ENCODE peak calls at places on chromosomes 11 and 22, in four cellular contexts. One of them, this sample, is unnamed.

GRCh38 chr11:112584674-112585073 is 324.0 kb upstream of the PLET1 start:
- DNase-seq in IMR-90: no peak
- DNase-seq in neuronal stem cell: no peak
- DNase-seq in mesendoderm: peak
- DNase-seq in this sample: peak

GRCh38 chr11:15038963-15039362 is 34.4 kb upstream of the CALCB start:
- DNase-seq in mesendoderm: peak
- DNase-seq in IMR-90: peak
- DNase-seq in neuronal stem cell: no peak
- DNase-seq in this sample: no peak

GRCh38 chr22:33099593-33099992 is 41.4 kb upstream of the SYN3 start:
- DNase-seq in mesendoderm: no peak
- DNase-seq in IMR-90: no peak
- DNase-seq in neuronal stem cell: no peak
- DNase-seq in this sample: no peak

GRCh38 chr11:27524155-27524554 is 17.6 kb upstream of the LIN7C start:
- DNase-seq in mesendoderm: peak
- DNase-seq in IMR-90: peak
- DNase-seq in neuronal stem cell: no peak
- DNase-seq in this sample: peak

GRCh38 chr11:117497206-117497951 is 169.7 kb downstream of the CEP164 start:
- DNase-seq in mesendoderm: no peak
- DNase-seq in neuronal stem cell: no peak
- DNase-seq in IMR-90: no peak
- DNase-seq in this sample: no peak

GRCh38 chr11:2914475-2915195 is 14.6 kb downstream of the PHLDA2 start:
- DNase-seq in neuronal stem cell: no peak
- DNase-seq in IMR-90: no peak
- DNase-seq in mesendoderm: no peak
- DNase-seq in this sample: no peak

GRCh38 chr22:32926600-32926999 is 125.1 kb downstream of the TIMP3 start:
- DNase-seq in mesendoderm: peak
- DNase-seq in neuronal stem cell: no peak
- DNase-seq in IMR-90: peak
- DNase-seq in this sample: peak

GRCh38 chr22:24578355-24579241 is 14.3 kb downstream of the LRRC75B start:
- DNase-seq in neuronal stem cell: no peak
- DNase-seq in IMR-90: peak
- DNase-seq in mesendoderm: no peak
- DNase-seq in this sample: no peak

GRCh38 chr11:117423046-117423575 is 95.5 kb downstream of the CEP164 start:
- DNase-seq in mesendoderm: no peak
- DNase-seq in IMR-90: no peak
- DNase-seq in neuronal stem cell: no peak
- DNase-seq in this sample: no peak

GRCh38 chr11:33941637-33942160 is 49.8 kb upstream of the LMO2 start:
- DNase-seq in mesendoderm: peak
- DNase-seq in neuronal stem cell: no peak
- DNase-seq in IMR-90: no peak
- DNase-seq in this sample: no peak

GRCh38 chr11:26473216-26474194 is 98.6 kb downstream of the MUC15 start:
- DNase-seq in mesendoderm: no peak
- DNase-seq in IMR-90: no peak
- DNase-seq in neuronal stem cell: no peak
- DNase-seq in this sample: no peak

GRCh38 chr11:96114178-96115070 is 190.5 kb upstream of the MTMR2 start:
- DNase-seq in neuronal stem cell: no peak
- DNase-seq in mesendoderm: no peak
- DNase-seq in IMR-90: no peak
- DNase-seq in this sample: no peak

GRCh38 chr11:76680517-76681425 is 10.2 kb upstream of the LRRC32 start:
- DNase-seq in mesendoderm: peak
- DNase-seq in neuronal stem cell: peak
- DNase-seq in IMR-90: peak
- DNase-seq in this sample: peak

GRCh38 chr22:49141761-49142160 is 685.9 kb downstream of the BRD1 start:
- DNase-seq in neuronal stem cell: no peak
- DNase-seq in mesendoderm: no peak
- DNase-seq in IMR-90: no peak
- DNase-seq in this sample: no peak

GRCh38 chr22:38083931-38084631 is at the start of gene SLC16A8:
- DNase-seq in IMR-90: no peak
- DNase-seq in mesendoderm: peak
- DNase-seq in neuronal stem cell: peak
- DNase-seq in this sample: no peak

GRCh38 chr11:110896358-110896757 is 184.1 kb upstream of the ARHGAP20 start:
- DNase-seq in mesendoderm: peak
- DNase-seq in neuronal stem cell: no peak
- DNase-seq in IMR-90: peak
- DNase-seq in this sample: no peak

GRCh38 chr11:45879803-45880685 is 5.4 kb upstream of the MAPK8IP1 start:
- DNase-seq in IMR-90: peak
- DNase-seq in neuronal stem cell: no peak
- DNase-seq in mesendoderm: no peak
- DNase-seq in this sample: no peak

GRCh38 chr11:390175-390574 is 3.8 kb upstream of the PKP3 start:
- DNase-seq in IMR-90: no peak
- DNase-seq in mesendoderm: peak
- DNase-seq in neuronal stem cell: no peak
- DNase-seq in this sample: peak

GRCh38 chr11:1834132-1834610 is 619 bp upstream of the SYT8 start:
- DNase-seq in neuronal stem cell: no peak
- DNase-seq in mesendoderm: no peak
- DNase-seq in IMR-90: no peak
- DNase-seq in this sample: no peak

GRCh38 chr11:92383430-92383829 is 158.8 kb downstream of the FAT3 start:
- DNase-seq in mesendoderm: peak
- DNase-seq in neuronal stem cell: no peak
- DNase-seq in IMR-90: peak
- DNase-seq in this sample: no peak

GRCh38 chr11:124474779-124475178 is 29.3 kb upstream of the OR8B8 start:
- DNase-seq in IMR-90: no peak
- DNase-seq in neuronal stem cell: no peak
- DNase-seq in mesendoderm: no peak
- DNase-seq in this sample: no peak

GRCh38 chr11:75238595-75239245 is 1.9 kb upstream of the TPBGL start:
- DNase-seq in IMR-90: no peak
- DNase-seq in neuronal stem cell: no peak
- DNase-seq in mesendoderm: no peak
- DNase-seq in this sample: no peak

GRCh38 chr11:26062665-26063064 is 269.3 kb upstream of the ANO3 start:
- DNase-seq in mesendoderm: no peak
- DNase-seq in IMR-90: no peak
- DNase-seq in neuronal stem cell: no peak
- DNase-seq in this sample: no peak

GRCh38 chr22:27283714-27284113 is 517.8 kb downstream of the MN1 start:
- DNase-seq in mesendoderm: peak
- DNase-seq in IMR-90: peak
- DNase-seq in neuronal stem cell: no peak
- DNase-seq in this sample: no peak

GRCh38 chr11:100525197-100525596 is 161.9 kb upstream of the ARHGAP42 start:
- DNase-seq in neuronal stem cell: no peak
- DNase-seq in IMR-90: no peak
- DNase-seq in mesendoderm: no peak
- DNase-seq in this sample: no peak

GRCh38 chr11:36162282-36162825 is 126.9 kb downstream of the COMMD9 start:
- DNase-seq in mesendoderm: no peak
- DNase-seq in IMR-90: no peak
- DNase-seq in neuronal stem cell: no peak
- DNase-seq in this sample: no peak

GRCh38 chr22:23067023-23067650 is 3.2 kb upstream of the GNAZ start:
- DNase-seq in IMR-90: no peak
- DNase-seq in mesendoderm: no peak
- DNase-seq in neuronal stem cell: no peak
- DNase-seq in this sample: peak

GRCh38 chr22:23067691-23068090 is 2.6 kb upstream of the GNAZ start:
- DNase-seq in IMR-90: no peak
- DNase-seq in mesendoderm: no peak
- DNase-seq in neuronal stem cell: no peak
- DNase-seq in this sample: no peak

GRCh38 chr22:40111451-40111850 is 66.3 kb upstream of the TNRC6B start:
- DNase-seq in neuronal stem cell: no peak
- DNase-seq in mesendoderm: no peak
- DNase-seq in IMR-90: no peak
- DNase-seq in this sample: no peak

GRCh38 chr11:92296138-92296515 is 71.5 kb downstream of the FAT3 start:
- DNase-seq in neuronal stem cell: no peak
- DNase-seq in mesendoderm: no peak
- DNase-seq in IMR-90: peak
- DNase-seq in this sample: no peak

GRCh38 chr11:44621784-44622183 is 56.3 kb downstream of the CD82 start:
- DNase-seq in IMR-90: no peak
- DNase-seq in neuronal stem cell: no peak
- DNase-seq in mesendoderm: no peak
- DNase-seq in this sample: no peak

DNA sequence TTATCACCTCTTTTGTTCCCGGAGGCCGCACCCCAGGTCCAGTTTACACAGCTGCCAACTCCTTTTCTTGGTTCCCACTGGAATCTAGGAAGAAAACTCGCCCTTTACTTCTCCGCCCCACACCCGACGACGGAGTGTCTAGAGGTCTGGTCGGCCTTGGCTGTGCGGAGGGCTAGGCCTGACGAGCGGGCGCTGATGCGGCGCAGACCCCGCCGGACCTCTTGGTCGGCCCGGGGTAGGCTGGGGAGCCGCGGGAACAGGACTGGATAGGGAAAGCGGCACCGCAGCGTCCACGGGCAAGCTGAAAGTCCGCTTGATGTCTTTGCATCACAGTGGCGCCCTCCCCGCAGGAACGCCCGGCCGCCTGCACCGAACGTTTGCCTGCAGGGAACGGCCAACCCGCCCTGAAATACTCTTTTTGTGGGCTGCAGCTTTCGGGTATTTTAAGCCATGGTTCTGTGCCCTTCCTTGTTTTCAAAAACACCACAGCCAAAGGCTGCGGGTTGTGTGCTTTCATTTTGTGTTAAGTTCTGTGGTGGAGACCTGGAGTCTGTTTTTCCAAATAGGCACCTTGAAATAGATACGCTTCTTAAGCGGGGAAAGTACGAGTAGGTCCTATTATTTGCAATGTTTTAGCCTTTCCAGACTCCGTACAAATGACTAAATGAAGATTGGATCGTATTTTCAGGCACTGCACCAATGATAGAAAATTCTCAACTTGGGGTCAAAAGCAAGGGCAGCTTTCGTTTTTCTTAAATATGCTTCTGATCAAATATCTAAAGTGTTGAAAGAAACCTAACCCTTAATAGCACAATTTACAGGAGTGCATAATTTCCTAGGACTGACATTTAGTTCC is 880 bp upstream of the ZBED5 start:
- DNase-seq in neuronal stem cell: no peak
- DNase-seq in IMR-90: peak
- DNase-seq in mesendoderm: peak
- DNase-seq in this sample: peak
- H3K23ac ChIP-seq in neuronal stem cell: peak
- H3K23ac ChIP-seq in IMR-90: peak
- H3K23ac ChIP-seq in mesendoderm: peak
- H3K23ac ChIP-seq in this sample: no peak

GRCh38 chr11:57568330-57568766 is 876 bp upstream of the UBE2L6 start:
- DNase-seq in IMR-90: peak
- DNase-seq in mesendoderm: peak
- DNase-seq in neuronal stem cell: peak
- DNase-seq in this sample: peak

GRCh38 chr11:57566564-57567209 is 785 bp downstream of the UBE2L6 start:
- DNase-seq in neuronal stem cell: no peak
- DNase-seq in mesendoderm: no peak
- DNase-seq in IMR-90: no peak
- DNase-seq in this sample: no peak

GRCh38 chr11:57566035-57566504 is 1.4 kb downstream of the UBE2L6 start:
- DNase-seq in IMR-90: peak
- DNase-seq in mesendoderm: no peak
- DNase-seq in neuronal stem cell: no peak
- DNase-seq in this sample: no peak

GRCh38 chr11:57567210-57567511 is 311 bp downstream of the UBE2L6 start:
- DNase-seq in neuronal stem cell: no peak
- DNase-seq in IMR-90: peak
- DNase-seq in mesendoderm: no peak
- DNase-seq in this sample: no peak

GRCh38 chr11:57567512-57568329 is at the start of gene UBE2L6:
- DNase-seq in IMR-90: no peak
- DNase-seq in mesendoderm: no peak
- DNase-seq in neuronal stem cell: peak
- DNase-seq in this sample: peak
- H3K27ac ChIP-seq in IMR-90: peak
- H3K27ac ChIP-seq in mesendoderm: no peak
- H3K27ac ChIP-seq in neuronal stem cell: peak
- H3K27ac ChIP-seq in this sample: no peak

GRCh38 chr11:86849679-86850078 is 49.3 kb downstream of the PRSS23 start:
- DNase-seq in mesendoderm: no peak
- DNase-seq in IMR-90: no peak
- DNase-seq in neuronal stem cell: no peak
- DNase-seq in this sample: no peak
- H3K23ac ChIP-seq in mesendoderm: no peak
- H3K23ac ChIP-seq in IMR-90: no peak
- H3K23ac ChIP-seq in neuronal stem cell: no peak
- H3K23ac ChIP-seq in this sample: no peak

DNA sequence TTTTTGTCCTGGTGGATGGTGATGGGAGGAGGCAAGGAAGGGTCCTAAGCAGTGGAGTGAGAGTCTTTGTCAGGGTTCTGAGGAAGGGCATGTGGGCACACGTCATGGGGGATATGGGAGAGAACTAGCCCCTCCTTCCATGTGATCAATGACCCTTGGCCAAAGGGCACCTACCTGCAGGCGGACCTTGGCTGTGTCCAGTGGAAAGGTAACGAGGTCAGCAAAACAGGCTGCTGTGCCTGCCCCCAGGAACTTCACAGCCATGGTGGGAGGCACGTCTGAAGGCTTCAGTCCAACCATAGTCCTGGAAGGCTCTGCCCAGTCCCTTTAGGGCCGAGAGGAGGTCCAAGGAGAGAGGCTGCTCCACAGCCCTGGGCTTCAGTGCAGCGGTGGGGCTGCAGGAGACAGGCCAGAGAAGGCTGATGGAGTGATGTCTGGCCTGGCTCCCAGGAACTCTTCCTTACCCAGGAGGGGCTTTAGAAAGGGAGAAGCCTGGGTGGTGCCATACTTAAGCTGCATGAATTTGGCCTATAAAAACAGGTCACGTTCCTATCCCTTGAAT is 2.1 kb downstream of the UCP3 start:
- DNase-seq in IMR-90: no peak
- DNase-seq in neuronal stem cell: no peak
- DNase-seq in mesendoderm: no peak
- DNase-seq in this sample: no peak
- H3K27ac ChIP-seq in IMR-90: no peak
- H3K27ac ChIP-seq in neuronal stem cell: no peak
- H3K27ac ChIP-seq in mesendoderm: no peak
- H3K27ac ChIP-seq in this sample: no peak

GRCh38 chr22:19987394-19988306 is 29.0 kb downstream of the ARVCF start:
- DNase-seq in neuronal stem cell: no peak
- DNase-seq in IMR-90: no peak
- DNase-seq in mesendoderm: no peak
- DNase-seq in this sample: no peak
- H3K23ac ChIP-seq in neuronal stem cell: no peak
- H3K23ac ChIP-seq in IMR-90: no peak
- H3K23ac ChIP-seq in mesendoderm: no peak
- H3K23ac ChIP-seq in this sample: no peak